ENCODE peak calls at places on chromosomes 16 and 17, in six cellular contexts. Y, O, L, A, P and V are unnamed samples.
A peak's percentile ranks its signal among the peaks of the same experiment; 100 is the strongest.

GRCh38 chr16:85767569-85767968 is 16.7 kb upstream of the C16orf74 start:
- DNase-seq in Y (no peak), O (no peak), L (no peak), A (no peak), P (peak; percentile 82), V (no peak)

GRCh38 chr17:75824050-75824552 is 20.1 kb downstream of the UNC13D start:
- DNase-seq in Y (no peak), O (no peak), L (no peak), A (no peak), P (no peak), V (no peak)

GRCh38 chr17:2357931-2358434 is 20.7 kb downstream of the SGSM2 start:
- DNase-seq in Y (no peak), O (no peak), L (no peak), A (no peak), P (no peak), V (no peak)

GRCh38 chr16:58301052-58301451 is 6.2 kb upstream of the PRSS54 start:
- DNase-seq in Y (no peak), O (no peak), L (no peak), A (no peak), P (no peak), V (no peak)

GRCh38 chr16:67230809-67231660 is 4.1 kb downstream of the TMEM208 start:
- DNase-seq in Y (no peak), O (no peak), L (no peak), A (no peak), P (no peak), V (no peak)

GRCh38 chr17:28575126-28575795 is 1.4 kb downstream of the ALDOC start:
- DNase-seq in Y (no peak), O (no peak), L (no peak), A (no peak), P (no peak), V (no peak)

GRCh38 chr17:51164911-51165679 is 1.1 kb upstream of the NME2 start:
- DNase-seq in Y (no peak), O (no peak), L (no peak), A (no peak), P (no peak), V (no peak)

GRCh38 chr16:86579268-86580062 is 1.1 kb downstream of the FOXL1 start:
- DNase-seq in Y (no peak), O (no peak), L (no peak), A (no peak), P (no peak), V (no peak)

GRCh38 chr17:65193305-65194293 is 56.4 kb downstream of the RGS9 start:
- DNase-seq in Y (no peak), O (no peak), L (peak; percentile 33), A (no peak), P (no peak), V (no peak)

GRCh38 chr17:67054011-67054591 is 9.7 kb downstream of the CACNG1 start:
- DNase-seq in Y (no peak), O (no peak), L (no peak), A (no peak), P (no peak), V (no peak)